ENCODE peak calls at places on chromosomes 12 and 14, in nine cellular contexts. One of them, this sample, is unnamed.
A peak's percentile ranks its signal among the peaks of the same experiment; 100 is the strongest.

GRCh38 chr12:93758974-93759373 is 81.8 kb downstream of the CRADD start:
- DNase-seq in AG09309: no peak
- DNase-seq in bronchial epithelial cell: no peak
- DNase-seq in lower lobe of right lung: no peak
- DNase-seq in BJ: no peak
- DNase-seq in GM12865: no peak
- DNase-seq in CD4-positive, alpha-beta T cell: no peak
- DNase-seq in neural crest cell: no peak
- DNase-seq in Calu3: no peak
- DNase-seq in this sample: no peak

GRCh38 chr14:34971381-34971780 is 11.4 kb upstream of the SRP54 start:
- DNase-seq in AG09309: no peak
- DNase-seq in bronchial epithelial cell: peak; percentile 63
- DNase-seq in lower lobe of right lung: no peak
- DNase-seq in BJ: no peak
- DNase-seq in GM12865: no peak
- DNase-seq in CD4-positive, alpha-beta T cell: no peak
- DNase-seq in neural crest cell: no peak
- DNase-seq in Calu3: no peak
- DNase-seq in this sample: no peak

GRCh38 chr14:57182760-57183503 is 85.8 kb downstream of the EXOC5 start:
- DNase-seq in AG09309: no peak
- DNase-seq in bronchial epithelial cell: peak; percentile 13
- DNase-seq in lower lobe of right lung: no peak
- DNase-seq in BJ: no peak
- DNase-seq in GM12865: peak; percentile 28
- DNase-seq in CD4-positive, alpha-beta T cell: no peak
- DNase-seq in neural crest cell: no peak
- DNase-seq in Calu3: peak; percentile 13
- DNase-seq in this sample: no peak

GRCh38 chr12:131869871-131870418 is 24.5 kb upstream of the ULK1 start:
- DNase-seq in AG09309: peak; percentile 24
- DNase-seq in bronchial epithelial cell: peak; percentile 82
- DNase-seq in lower lobe of right lung: no peak
- DNase-seq in BJ: peak; percentile 65
- DNase-seq in GM12865: no peak
- DNase-seq in CD4-positive, alpha-beta T cell: no peak
- DNase-seq in neural crest cell: no peak
- DNase-seq in Calu3: peak; percentile 56
- DNase-seq in this sample: no peak

GRCh38 chr14:99654235-99655000 is 9.5 kb downstream of the HHIPL1 start:
- DNase-seq in AG09309: peak; percentile 39
- DNase-seq in bronchial epithelial cell: peak; percentile 29
- DNase-seq in lower lobe of right lung: peak; percentile 65
- DNase-seq in BJ: peak; percentile 17
- DNase-seq in GM12865: peak; percentile 19
- DNase-seq in CD4-positive, alpha-beta T cell: no peak
- DNase-seq in neural crest cell: no peak
- DNase-seq in Calu3: peak; percentile 52
- DNase-seq in this sample: peak; percentile 63

GRCh38 chr14:26282578-26282977 is 315.3 kb downstream of the NOVA1 start:
- DNase-seq in AG09309: no peak
- DNase-seq in bronchial epithelial cell: peak; percentile 87
- DNase-seq in lower lobe of right lung: no peak
- DNase-seq in BJ: no peak
- DNase-seq in GM12865: no peak
- DNase-seq in CD4-positive, alpha-beta T cell: no peak
- DNase-seq in neural crest cell: no peak
- DNase-seq in Calu3: no peak
- DNase-seq in this sample: no peak

GRCh38 chr12:131075194-131075593 is 121.5 kb downstream of the ADGRD1 start:
- DNase-seq in AG09309: no peak
- DNase-seq in bronchial epithelial cell: no peak
- DNase-seq in lower lobe of right lung: no peak
- DNase-seq in BJ: no peak
- DNase-seq in GM12865: no peak
- DNase-seq in CD4-positive, alpha-beta T cell: no peak
- DNase-seq in neural crest cell: no peak
- DNase-seq in Calu3: no peak
- DNase-seq in this sample: no peak

GRCh38 chr12:59322473-59322872 is 273.4 kb upstream of the SLC16A7 start:
- DNase-seq in AG09309: no peak
- DNase-seq in bronchial epithelial cell: no peak
- DNase-seq in lower lobe of right lung: no peak
- DNase-seq in BJ: no peak
- DNase-seq in GM12865: no peak
- DNase-seq in CD4-positive, alpha-beta T cell: no peak
- DNase-seq in neural crest cell: no peak
- DNase-seq in Calu3: peak; percentile 20
- DNase-seq in this sample: no peak

GRCh38 chr14:105193916-105194782 is 13.0 kb upstream of the NUDT14 start:
- DNase-seq in AG09309: no peak
- DNase-seq in bronchial epithelial cell: no peak
- DNase-seq in lower lobe of right lung: no peak
- DNase-seq in BJ: no peak
- DNase-seq in GM12865: no peak
- DNase-seq in CD4-positive, alpha-beta T cell: peak; percentile 24
- DNase-seq in neural crest cell: no peak
- DNase-seq in Calu3: peak; percentile 46
- DNase-seq in this sample: no peak

GRCh38 chr12:45721374-45721773 is 8.1 kb upstream of the ARID2 start:
- DNase-seq in AG09309: no peak
- DNase-seq in bronchial epithelial cell: no peak
- DNase-seq in lower lobe of right lung: no peak
- DNase-seq in BJ: no peak
- DNase-seq in GM12865: no peak
- DNase-seq in CD4-positive, alpha-beta T cell: no peak
- DNase-seq in neural crest cell: no peak
- DNase-seq in Calu3: no peak
- DNase-seq in this sample: no peak

GRCh38 chr12:21860534-21860933 is 80.7 kb downstream of the ABCC9 start:
- DNase-seq in AG09309: no peak
- DNase-seq in bronchial epithelial cell: no peak
- DNase-seq in lower lobe of right lung: no peak
- DNase-seq in BJ: no peak
- DNase-seq in GM12865: no peak
- DNase-seq in CD4-positive, alpha-beta T cell: no peak
- DNase-seq in neural crest cell: no peak
- DNase-seq in Calu3: no peak
- DNase-seq in this sample: no peak

GRCh38 chr14:21748869-21749303 is 75.3 kb upstream of the OR4E1 start:
- DNase-seq in AG09309: no peak
- DNase-seq in bronchial epithelial cell: peak; percentile 52
- DNase-seq in lower lobe of right lung: no peak
- DNase-seq in BJ: no peak
- DNase-seq in GM12865: peak; percentile 52
- DNase-seq in CD4-positive, alpha-beta T cell: peak; percentile 31
- DNase-seq in neural crest cell: peak; percentile 45
- DNase-seq in Calu3: peak; percentile 44
- DNase-seq in this sample: no peak

GRCh38 chr12:8088574-8088973 is 6.5 kb downstream of the NECAP1 start:
- DNase-seq in AG09309: no peak
- DNase-seq in bronchial epithelial cell: no peak
- DNase-seq in lower lobe of right lung: no peak
- DNase-seq in BJ: no peak
- DNase-seq in GM12865: peak; percentile 66
- DNase-seq in CD4-positive, alpha-beta T cell: peak; percentile 13
- DNase-seq in neural crest cell: no peak
- DNase-seq in Calu3: no peak
- DNase-seq in this sample: no peak

GRCh38 chr14:54362759-54363437 is 33.9 kb upstream of the CDKN3 start:
- DNase-seq in AG09309: no peak
- DNase-seq in bronchial epithelial cell: no peak
- DNase-seq in lower lobe of right lung: no peak
- DNase-seq in BJ: no peak
- DNase-seq in GM12865: no peak
- DNase-seq in CD4-positive, alpha-beta T cell: no peak
- DNase-seq in neural crest cell: no peak
- DNase-seq in Calu3: no peak
- DNase-seq in this sample: no peak

GRCh38 chr14:50344116-50344775 is 32.1 kb downstream of the DMAC2L start:
- DNase-seq in AG09309: no peak
- DNase-seq in bronchial epithelial cell: peak; percentile 76
- DNase-seq in lower lobe of right lung: no peak
- DNase-seq in BJ: no peak
- DNase-seq in GM12865: peak; percentile 77
- DNase-seq in CD4-positive, alpha-beta T cell: no peak
- DNase-seq in neural crest cell: no peak
- DNase-seq in Calu3: no peak
- DNase-seq in this sample: no peak

GRCh38 chr12:67410246-67410645 is 141.1 kb downstream of the CAND1 start:
- DNase-seq in AG09309: no peak
- DNase-seq in bronchial epithelial cell: no peak
- DNase-seq in lower lobe of right lung: no peak
- DNase-seq in BJ: no peak
- DNase-seq in GM12865: no peak
- DNase-seq in CD4-positive, alpha-beta T cell: no peak
- DNase-seq in neural crest cell: no peak
- DNase-seq in Calu3: no peak
- DNase-seq in this sample: no peak

GRCh38 chr12:81245918-81246611 is 168.2 kb downstream of the ACSS3 start:
- DNase-seq in AG09309: no peak
- DNase-seq in bronchial epithelial cell: no peak
- DNase-seq in lower lobe of right lung: no peak
- DNase-seq in BJ: no peak
- DNase-seq in GM12865: no peak
- DNase-seq in CD4-positive, alpha-beta T cell: no peak
- DNase-seq in neural crest cell: no peak
- DNase-seq in Calu3: no peak
- DNase-seq in this sample: no peak

GRCh38 chr12:12473223-12473622 is 89.4 kb downstream of the DUSP16 start:
- DNase-seq in AG09309: no peak
- DNase-seq in bronchial epithelial cell: no peak
- DNase-seq in lower lobe of right lung: no peak
- DNase-seq in BJ: no peak
- DNase-seq in GM12865: no peak
- DNase-seq in CD4-positive, alpha-beta T cell: no peak
- DNase-seq in neural crest cell: no peak
- DNase-seq in Calu3: no peak
- DNase-seq in this sample: no peak

GRCh38 chr12:19064713-19065112 is 64.8 kb upstream of the PLEKHA5 start:
- DNase-seq in AG09309: no peak
- DNase-seq in bronchial epithelial cell: no peak
- DNase-seq in lower lobe of right lung: no peak
- DNase-seq in BJ: no peak
- DNase-seq in GM12865: no peak
- DNase-seq in CD4-positive, alpha-beta T cell: no peak
- DNase-seq in neural crest cell: no peak
- DNase-seq in Calu3: no peak
- DNase-seq in this sample: no peak
- TF ChIP-seq CTCF in AG09309: no peak
- TF ChIP-seq CTCF in bronchial epithelial cell: no peak
- TF ChIP-seq CTCF in lower lobe of right lung: no peak
- TF ChIP-seq CTCF in BJ: no peak
- TF ChIP-seq CTCF in GM12865: no peak
- TF ChIP-seq CTCF in CD4-positive, alpha-beta T cell: no peak
- TF ChIP-seq CTCF in neural crest cell: no peak
- TF ChIP-seq CTCF in Calu3: no peak
- TF ChIP-seq CTCF in this sample: no peak

GRCh38 chr12:51339750-51340149 is 6.7 kb downstream of the CELA1 start:
- DNase-seq in AG09309: no peak
- DNase-seq in bronchial epithelial cell: no peak
- DNase-seq in lower lobe of right lung: no peak
- DNase-seq in BJ: no peak
- DNase-seq in GM12865: no peak
- DNase-seq in CD4-positive, alpha-beta T cell: no peak
- DNase-seq in neural crest cell: no peak
- DNase-seq in Calu3: no peak
- DNase-seq in this sample: no peak
- TF ChIP-seq CTCF in AG09309: no peak
- TF ChIP-seq CTCF in bronchial epithelial cell: no peak
- TF ChIP-seq CTCF in lower lobe of right lung: no peak
- TF ChIP-seq CTCF in BJ: no peak
- TF ChIP-seq CTCF in GM12865: no peak
- TF ChIP-seq CTCF in CD4-positive, alpha-beta T cell: no peak
- TF ChIP-seq CTCF in neural crest cell: no peak
- TF ChIP-seq CTCF in Calu3: no peak
- TF ChIP-seq CTCF in this sample: no peak

GRCh38 chr14:76371066-76371465 is 4.9 kb upstream of the ESRRB start:
- DNase-seq in AG09309: no peak
- DNase-seq in bronchial epithelial cell: no peak
- DNase-seq in lower lobe of right lung: no peak
- DNase-seq in BJ: no peak
- DNase-seq in GM12865: no peak
- DNase-seq in CD4-positive, alpha-beta T cell: no peak
- DNase-seq in neural crest cell: no peak
- DNase-seq in Calu3: no peak
- DNase-seq in this sample: no peak

GRCh38 chr14:76375484-76375883 is 453 bp upstream of the ESRRB start:
- DNase-seq in AG09309: no peak
- DNase-seq in bronchial epithelial cell: peak; percentile 31
- DNase-seq in lower lobe of right lung: no peak
- DNase-seq in BJ: no peak
- DNase-seq in GM12865: no peak
- DNase-seq in CD4-positive, alpha-beta T cell: no peak
- DNase-seq in neural crest cell: no peak
- DNase-seq in Calu3: no peak
- DNase-seq in this sample: no peak

GRCh38 chr14:76376409-76376877 is 506 bp downstream of the ESRRB start:
- DNase-seq in AG09309: no peak
- DNase-seq in bronchial epithelial cell: no peak
- DNase-seq in lower lobe of right lung: no peak
- DNase-seq in BJ: no peak
- DNase-seq in GM12865: no peak
- DNase-seq in CD4-positive, alpha-beta T cell: no peak
- DNase-seq in neural crest cell: no peak
- DNase-seq in Calu3: no peak
- DNase-seq in this sample: no peak

GRCh38 chr14:76376001-76376404 is at the start of gene ESRRB:
- DNase-seq in AG09309: no peak
- DNase-seq in bronchial epithelial cell: no peak
- DNase-seq in lower lobe of right lung: no peak
- DNase-seq in BJ: no peak
- DNase-seq in GM12865: no peak
- DNase-seq in CD4-positive, alpha-beta T cell: no peak
- DNase-seq in neural crest cell: peak; percentile 21
- DNase-seq in Calu3: peak; percentile 12
- DNase-seq in this sample: no peak

DNA sequence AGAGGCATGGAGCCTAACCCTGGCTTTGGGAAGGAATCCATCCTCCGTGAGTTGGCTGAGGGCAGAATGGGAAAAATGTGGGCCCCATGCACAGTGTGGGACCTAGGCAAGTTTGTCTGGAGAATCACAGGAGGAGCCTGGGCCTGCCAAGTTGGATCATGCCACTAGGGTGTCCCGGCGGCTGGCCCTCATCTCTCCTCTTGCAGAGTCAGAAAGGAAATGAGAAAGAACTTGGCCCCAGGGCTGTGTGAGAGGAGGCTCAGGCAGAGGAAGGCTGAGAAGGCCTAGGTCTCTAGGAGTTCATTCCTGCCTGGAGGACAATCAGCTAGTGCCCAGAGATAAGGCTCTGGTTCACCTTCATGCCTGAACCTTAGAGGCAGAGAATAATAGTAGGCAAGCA is 2.5 kb upstream of the ESRRB start:
- DNase-seq in AG09309: no peak
- DNase-seq in bronchial epithelial cell: peak; percentile 22
- DNase-seq in lower lobe of right lung: no peak
- DNase-seq in BJ: no peak
- DNase-seq in GM12865: no peak
- DNase-seq in CD4-positive, alpha-beta T cell: no peak
- DNase-seq in neural crest cell: no peak
- DNase-seq in Calu3: no peak
- DNase-seq in this sample: no peak
- TF ChIP-seq CTCF in AG09309: no peak
- TF ChIP-seq CTCF in bronchial epithelial cell: no peak
- TF ChIP-seq CTCF in lower lobe of right lung: no peak
- TF ChIP-seq CTCF in BJ: no peak
- TF ChIP-seq CTCF in GM12865: no peak
- TF ChIP-seq CTCF in CD4-positive, alpha-beta T cell: no peak
- TF ChIP-seq CTCF in neural crest cell: no peak
- TF ChIP-seq CTCF in Calu3: no peak
- TF ChIP-seq CTCF in this sample: no peak

GRCh38 chr14:37116933-37117844 is 55.2 kb downstream of the SLC25A21 start:
- DNase-seq in AG09309: peak; percentile 31
- DNase-seq in bronchial epithelial cell: peak; percentile 92
- DNase-seq in lower lobe of right lung: no peak
- DNase-seq in BJ: peak; percentile 26
- DNase-seq in GM12865: no peak
- DNase-seq in CD4-positive, alpha-beta T cell: no peak
- DNase-seq in neural crest cell: no peak
- DNase-seq in Calu3: no peak
- DNase-seq in this sample: peak; percentile 63
- TF ChIP-seq CTCF in AG09309: peak; percentile 67
- TF ChIP-seq CTCF in bronchial epithelial cell: peak; percentile 47
- TF ChIP-seq CTCF in lower lobe of right lung: no peak
- TF ChIP-seq CTCF in BJ: peak; percentile 58
- TF ChIP-seq CTCF in GM12865: no peak
- TF ChIP-seq CTCF in CD4-positive, alpha-beta T cell: no peak
- TF ChIP-seq CTCF in neural crest cell: no peak
- TF ChIP-seq CTCF in Calu3: peak; percentile 20
- TF ChIP-seq CTCF in this sample: peak; percentile 77

This sample was measured in AG09319.